ENCODE peak calls at places on chromosomes 3 and 15, in eight cellular contexts. G is effector memory CD4-positive, alpha-beta T cell; U is cardiac muscle cell; V is tibial artery; O is stomach; H is RWPE1; M is left ventricle myocardium inferior; I is A549. X is an unnamed sample.

GRCh38 chr15:79101866-79102581 is 11.4 kb upstream of the RASGRF1 start:
- DNase-seq in G (no peak), U (no peak), V (no peak), O (no peak), H (no peak), M (no peak), I (no peak), X (no peak)

GRCh38 chr15:91975241-91975978 is 121.9 kb downstream of the SLCO3A1 start:
- DNase-seq in G (no peak), U (no peak), V (no peak), O (no peak), H (no peak), M (no peak), I (no peak), X (no peak)

GRCh38 chr15:69118089-69118488 is 42.3 kb upstream of the GLCE start:
- DNase-seq in G (no peak), U (no peak), V (no peak), O (no peak), H (no peak), M (no peak), I (no peak), X (no peak)

GRCh38 chr15:34335176-34335575 is 2.4 kb downstream of the SLC12A6 start:
- DNase-seq in G (no peak), U (no peak), V (no peak), O (no peak), H (no peak), M (no peak), I (no peak), X (no peak)

GRCh38 chr3:138348107-138348949 is at the start of gene MRAS:
- DNase-seq in G (no peak), U (peak; percentile 97), V (peak; percentile 78), O (peak; percentile 79), H (peak; percentile 46), M (peak; percentile 83), I (peak; percentile 60), X (no peak)

GRCh38 chr15:25717116-25717755 is 145.9 kb downstream of the ATP10A start:
- DNase-seq in G (no peak), U (no peak), V (no peak), O (no peak), H (no peak), M (no peak), I (no peak), X (no peak)

GRCh38 chr3:38574411-38575278 is 74.8 kb downstream of the SCN5A start:
- DNase-seq in G (no peak), U (peak; percentile 27), V (peak; percentile 2), O (peak; percentile 4), H (no peak), M (no peak), I (no peak), X (no peak)

GRCh38 chr3:17158941-17159682 is 274.4 kb downstream of the PLCL2 start:
- DNase-seq in G (no peak), U (peak; percentile 45), V (no peak), O (no peak), H (peak; percentile 14), M (peak; percentile 56), I (no peak), X (no peak)

GRCh38 chr3:60282840-60283239 is 968.4 kb downstream of the FHIT start:
- DNase-seq in G (no peak), U (no peak), V (no peak), O (no peak), H (no peak), M (no peak), I (no peak), X (no peak)

DNA sequence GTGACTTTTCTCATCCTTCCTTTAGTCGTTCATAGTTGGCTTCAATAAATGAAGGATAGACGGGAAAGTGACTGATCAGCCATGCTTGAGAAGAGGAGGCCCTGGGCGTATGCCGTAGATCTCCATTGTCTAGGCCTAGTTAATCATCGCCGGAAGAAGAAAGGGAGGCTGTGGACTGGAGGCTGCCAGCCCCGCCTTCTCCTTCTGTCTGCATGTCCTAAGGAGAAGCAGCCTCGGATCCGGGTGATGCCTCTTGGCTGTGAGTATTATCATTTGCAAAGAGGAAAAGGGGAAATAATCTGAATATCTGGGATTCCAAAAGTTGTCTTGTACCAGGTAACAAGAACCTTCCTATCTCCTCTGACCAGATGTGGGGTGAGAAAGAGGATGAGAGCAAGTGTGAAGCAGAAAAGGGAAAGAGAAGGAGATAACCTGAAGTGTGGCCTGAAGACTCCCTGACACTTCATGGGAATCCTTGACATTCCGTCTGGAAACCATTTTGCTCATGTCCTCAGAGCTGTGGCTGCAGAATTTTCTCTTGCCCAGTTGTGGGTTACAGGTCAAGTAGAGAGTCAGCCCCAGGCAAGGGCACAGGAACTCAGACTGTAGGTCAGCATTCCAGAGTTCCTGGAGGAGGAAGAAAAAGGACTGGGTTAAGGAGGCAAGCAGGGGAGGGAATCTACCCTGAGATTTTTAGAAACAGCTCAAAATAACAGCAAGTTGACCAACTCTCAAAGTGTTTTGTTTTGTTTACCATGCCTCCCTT is 4.3 kb upstream of the THSD4 start:
- DNase-seq in G (no peak), U (no peak), V (no peak), O (no peak), H (no peak), M (no peak), I (no peak), X (no peak)
- H3K27ac ChIP-seq in G (no peak overlapping the region), U (no peak overlapping the region), V (peak overlapping the region; percentile 30), O (no peak overlapping the region), H (no peak overlapping the region), M (no peak overlapping the region), I (peak overlapping the region; percentile 94), X (no peak overlapping the region)

GRCh38 chr3:45739944-45740343 is 50.7 kb downstream of the SACM1L start:
- DNase-seq in G (no peak), U (no peak), V (no peak), O (no peak), H (no peak), M (no peak), I (no peak), X (no peak)

GRCh38 chr3:45742432-45743089 is 53.4 kb downstream of the SACM1L start:
- DNase-seq in G (no peak), U (no peak), V (no peak), O (no peak), H (no peak), M (no peak), I (no peak), X (no peak)

GRCh38 chr3:45741742-45742141 is 52.5 kb downstream of the SACM1L start:
- DNase-seq in G (no peak), U (no peak), V (no peak), O (no peak), H (no peak), M (no peak), I (no peak), X (peak; percentile 61)

GRCh38 chr3:45737222-45737621 is 48.0 kb downstream of the SACM1L start:
- DNase-seq in G (no peak), U (peak; percentile 33), V (no peak), O (no peak), H (no peak), M (no peak), I (no peak), X (no peak)

GRCh38 chr3:45741247-45741646 is 52.1 kb downstream of the SACM1L start:
- DNase-seq in G (no peak), U (no peak), V (no peak), O (no peak), H (no peak), M (no peak), I (no peak), X (no peak)
- H3K27ac ChIP-seq in G (no peak overlapping the region), U (peak overlapping the region; percentile 47), V (no peak overlapping the region), O (no peak overlapping the region), H (no peak overlapping the region), M (no peak overlapping the region), I (no peak overlapping the region), X (peak overlapping the region; percentile 64)

GRCh38 chr3:163952499-163952898 is 1125.8 kb downstream of the SI start:
- DNase-seq in G (no peak), U (no peak), V (no peak), O (no peak), H (no peak), M (no peak), I (no peak), X (no peak)

GRCh38 chr3:163951397-163951987 is 1126.8 kb downstream of the SI start:
- DNase-seq in G (no peak), U (peak; percentile 15), V (no peak), O (no peak), H (no peak), M (no peak), I (no peak), X (no peak)

GRCh38 chr3:163953526-163953925 is 1124.8 kb downstream of the SI start:
- DNase-seq in G (no peak), U (no peak), V (no peak), O (no peak), H (no peak), M (no peak), I (no peak), X (no peak)
- H3K27ac ChIP-seq in G (no peak overlapping the region), U (no peak overlapping the region), V (no peak overlapping the region), O (no peak overlapping the region), H (no peak overlapping the region), M (no peak overlapping the region), I (no peak overlapping the region), X (no peak overlapping the region)

GRCh38 chr3:134328846-134329245 is 45.4 kb downstream of the AMOTL2 start:
- DNase-seq in G (no peak), U (no peak), V (no peak), O (no peak), H (no peak), M (no peak), I (no peak), X (no peak)

GRCh38 chr3:134326126-134326525 is 48.1 kb downstream of the AMOTL2 start:
- DNase-seq in G (no peak), U (no peak), V (no peak), O (no peak), H (no peak), M (no peak), I (no peak), X (no peak)

GRCh38 chr3:134328147-134328591 is 46.1 kb downstream of the AMOTL2 start:
- DNase-seq in G (no peak), U (no peak), V (no peak), O (no peak), H (peak; percentile 73), M (no peak), I (no peak), X (no peak)

GRCh38 chr3:134326760-134327593 is 47.3 kb downstream of the AMOTL2 start:
- DNase-seq in G (no peak), U (peak; percentile 67), V (peak; percentile 76), O (no peak), H (peak; percentile 87), M (peak; percentile 25), I (no peak), X (no peak)

DNA sequence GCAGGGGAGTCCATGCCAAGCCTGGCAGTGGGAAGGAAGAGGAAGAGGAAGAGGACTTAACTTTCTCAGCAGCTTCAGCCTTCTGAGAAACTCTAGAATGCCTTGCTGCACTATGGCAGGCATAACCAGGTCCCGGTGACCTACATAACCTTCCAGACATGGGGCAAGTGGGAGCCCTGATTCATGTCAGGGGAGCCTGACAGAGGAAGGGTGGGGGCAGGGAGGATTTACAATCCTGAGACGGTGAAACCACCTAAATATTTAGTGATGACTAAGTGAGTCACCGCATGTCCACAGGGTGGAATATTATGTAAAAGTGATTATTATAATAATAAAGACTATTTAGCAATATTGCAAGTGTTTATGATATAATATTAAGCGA is 46.7 kb downstream of the AMOTL2 start:
- DNase-seq in G (no peak), U (no peak), V (no peak), O (no peak), H (peak; percentile 91), M (no peak), I (peak; percentile 67), X (no peak)
- H3K27ac ChIP-seq in G (no peak overlapping the region), U (no peak overlapping the region), V (peak overlapping the region; percentile 93), O (peak overlapping the region; percentile 42), H (peak overlapping the region; percentile 99), M (peak overlapping the region; percentile 69), I (peak overlapping the region; percentile 100), X (no peak overlapping the region)

GRCh38 chr15:72068826-72069225 is 49.1 kb downstream of the MYO9A start:
- DNase-seq in G (no peak), U (no peak), V (no peak), O (no peak), H (no peak), M (no peak), I (no peak), X (no peak)
- H3K27ac ChIP-seq in G (no peak overlapping the region), U (no peak overlapping the region), V (no peak overlapping the region), O (no peak overlapping the region), H (no peak overlapping the region), M (no peak overlapping the region), I (no peak overlapping the region), X (no peak overlapping the region)